ENCODE peak calls at places on chromosomes 4 and X, in four cellular contexts. L is choroid plexus epithelial cell, E is left lung, R is colonic mucosa. U is an unnamed sample.

GRCh38 chr4:1790005-1790404 is 3.1 kb upstream of the FGFR3 start:
- DNase-seq in L (no peak), E (no peak), R (no peak), U (no peak)

GRCh38 chr4:30429813-30430466 is 290.2 kb upstream of the PCDH7 start:
- DNase-seq in L (peak), E (no peak), R (no peak), U (no peak)

GRCh38 chr4:108810087-108810486 is 47.2 kb upstream of the ETNPPL start:
- DNase-seq in L (no peak), E (no peak), R (no peak), U (no peak)

GRCh38 chr4:124121511-124121934 is 591.0 kb downstream of the ANKRD50 start:
- DNase-seq in L (peak), E (no peak), R (no peak), U (no peak)

GRCh38 chr4:46994007-46994405 is 625 bp upstream of the GABRA4 start:
- DNase-seq in L (peak), E (no peak), R (no peak), U (no peak)

GRCh38 chr4:80538276-80538926 is 202.9 kb downstream of the CFAP299 start:
- DNase-seq in L (no peak), E (no peak), R (no peak), U (no peak)

GRCh38 chr4:1249148-1249730 is 309 bp upstream of the CTBP1 start:
- DNase-seq in L (peak), E (peak), R (peak), U (no peak)

GRCh38 chr4:76781698-76782595 is 116.0 kb downstream of the SOWAHB start:
- DNase-seq in L (peak), E (no peak), R (no peak), U (no peak)

GRCh38 chr4:74038161-74039064 is at the start of gene CXCL3:
- DNase-seq in L (peak), E (peak), R (peak), U (peak)

GRCh38 chr4:81421346-81422218 is 50.1 kb downstream of the RASGEF1B start:
- DNase-seq in L (peak), E (peak), R (peak), U (no peak)

GRCh38 chr4:83255584-83255983 is 29.0 kb downstream of the COQ2 start:
- DNase-seq in L (peak), E (no peak), R (no peak), U (no peak)

GRCh38 chr4:7003176-7003878 is 39.8 kb upstream of the TADA2B start:
- DNase-seq in L (no peak), E (no peak), R (no peak), U (no peak)

GRCh38 chr4:7295917-7296660 is 103.8 kb downstream of the SORCS2 start:
- DNase-seq in L (peak), E (no peak), R (peak), U (peak)

GRCh38 chrX:107448625-107449468 is 605 bp upstream of the FRMPD3 start:
- DNase-seq in L (no peak), E (no peak), R (no peak), U (no peak)
- TF ChIP-seq CTCF in L (peak), E (no peak), R (no peak), U (no peak)

GRCh38 chr4:118883861-118884260 is 4.8 kb upstream of the SYNPO2 start:
- DNase-seq in L (peak), E (no peak), R (no peak), U (no peak)
- TF ChIP-seq CTCF in L (peak), E (peak), R (no peak), U (no peak)

DNA sequence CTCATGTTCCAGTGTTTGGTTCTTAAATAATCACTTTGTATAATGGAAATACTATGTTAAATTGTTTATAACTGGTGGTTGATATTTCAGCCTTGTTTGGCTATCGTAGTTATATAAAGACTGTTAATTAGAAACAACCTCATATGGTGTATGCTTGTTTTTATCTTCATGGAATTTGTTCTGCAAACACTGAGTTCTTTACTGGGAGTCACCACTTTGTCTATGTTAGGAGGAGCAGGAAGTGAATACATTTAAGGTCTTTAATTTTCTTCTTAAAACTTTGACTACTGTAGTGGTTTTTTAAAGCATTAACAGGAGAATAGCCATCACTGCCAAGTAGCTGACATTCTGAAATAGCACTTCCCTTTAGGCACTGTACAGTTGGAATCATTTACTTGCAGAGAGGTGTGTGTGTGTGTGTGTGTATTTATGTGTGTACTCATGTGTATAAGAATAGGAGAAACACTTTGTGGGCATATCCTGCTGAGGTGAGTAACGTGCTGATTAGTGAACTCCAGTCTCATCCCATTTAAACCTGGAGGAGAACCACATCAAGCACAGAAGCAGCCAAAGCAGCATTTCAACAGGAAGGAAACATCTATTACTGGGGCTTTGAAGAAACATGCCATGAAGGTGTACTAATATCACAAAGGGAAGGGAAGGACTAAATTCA is 37.8 kb downstream of the TET2 start:
- DNase-seq in L (no peak), E (no peak), R (no peak), U (no peak)
- TF ChIP-seq CTCF in L (no peak), E (no peak), R (no peak), U (no peak)

GRCh38 chr4:158890294-158890693 is 121.5 kb downstream of the FNIP2 start:
- DNase-seq in L (no peak), E (no peak), R (no peak), U (no peak)

GRCh38 chr4:158896459-158897238 is 127.8 kb downstream of the FNIP2 start:
- DNase-seq in L (peak), E (no peak), R (no peak), U (no peak)

GRCh38 chr4:158891256-158891655 is 122.4 kb downstream of the FNIP2 start:
- DNase-seq in L (no peak), E (no peak), R (no peak), U (no peak)

GRCh38 chr4:158894826-158895225 is 126.0 kb downstream of the FNIP2 start:
- DNase-seq in L (no peak), E (no peak), R (no peak), U (no peak)

DNA sequence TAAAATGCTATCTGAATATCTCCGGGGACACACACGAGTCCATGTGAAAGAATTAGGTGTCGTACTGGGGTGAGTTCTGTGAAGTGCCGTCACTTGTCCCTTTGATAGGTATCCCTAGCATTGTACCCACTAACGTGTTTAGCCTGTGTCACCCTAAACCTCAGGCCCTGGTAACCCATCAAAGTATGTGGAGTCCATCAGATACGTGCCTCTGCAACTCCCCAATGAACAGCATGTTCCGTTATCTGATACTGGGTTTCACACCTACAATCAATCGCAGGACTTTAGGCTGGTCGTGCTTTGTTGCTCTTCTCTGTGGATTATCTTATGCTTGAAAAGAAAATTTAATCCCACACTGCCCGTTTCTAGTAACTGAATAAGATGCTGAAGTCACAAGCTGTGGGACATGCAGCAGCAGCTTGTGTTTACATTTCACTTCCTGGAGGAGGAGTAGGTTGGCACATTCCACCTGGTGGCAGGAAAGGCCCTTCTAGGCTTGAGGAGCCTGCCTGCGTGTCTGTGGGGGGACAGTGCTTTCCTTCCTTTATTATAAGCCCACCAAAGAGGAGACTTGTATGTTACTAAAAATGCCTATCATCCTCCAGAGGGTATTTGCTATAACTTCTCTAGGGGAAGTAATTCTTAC is 127.1 kb downstream of the FNIP2 start:
- DNase-seq in L (peak), E (no peak), R (peak), U (no peak)
- TF ChIP-seq CTCF in L (peak), E (no peak), R (peak), U (no peak)

GRCh38 chr4:53601251-53601764 is 10.0 kb upstream of the LNX1 start:
- DNase-seq in L (peak), E (no peak), R (peak), U (no peak)
- TF ChIP-seq CTCF in L (peak), E (no peak), R (no peak), U (no peak)

DNA sequence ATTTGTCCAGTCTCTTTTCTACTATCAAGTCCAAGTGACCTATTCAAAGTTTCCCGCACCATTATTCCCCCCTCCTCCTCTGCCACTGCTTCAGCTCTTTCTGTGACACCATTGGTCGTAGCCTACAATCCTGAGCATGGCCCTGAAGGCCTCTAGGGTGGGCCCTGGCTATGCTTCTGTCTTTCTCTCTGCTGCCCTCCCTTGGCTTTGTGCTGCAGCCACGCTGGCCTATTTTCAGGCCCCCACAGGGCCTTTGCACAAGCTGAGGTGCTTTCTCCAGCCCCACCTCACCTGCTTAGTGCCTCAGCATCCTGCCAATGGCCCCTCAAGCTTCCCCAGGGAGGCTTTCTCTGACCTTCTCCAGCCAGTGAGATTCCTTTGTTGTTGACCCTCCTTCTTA is 156.5 kb downstream of the NHS start:
- DNase-seq in L (no peak), E (no peak), R (no peak), U (no peak)
- TF ChIP-seq CTCF in L (no peak), E (no peak), R (no peak), U (no peak)

GRCh38 chr4:26468977-26469376 is 21.3 kb downstream of the CCKAR start:
- DNase-seq in L (no peak), E (no peak), R (no peak), U (no peak)

GRCh38 chr4:26466871-26467270 is 23.4 kb downstream of the CCKAR start:
- DNase-seq in L (no peak), E (no peak), R (no peak), U (no peak)

GRCh38 chr4:26464420-26465095 is 25.7 kb downstream of the CCKAR start:
- DNase-seq in L (no peak), E (no peak), R (no peak), U (no peak)

GRCh38 chr4:26468283-26468949 is 21.9 kb downstream of the CCKAR start:
- DNase-seq in L (no peak), E (no peak), R (no peak), U (no peak)

GRCh38 chr4:26467724-26468123 is 22.6 kb downstream of the CCKAR start:
- DNase-seq in L (no peak), E (no peak), R (no peak), U (no peak)
- TF ChIP-seq CTCF in L (no peak), E (no peak), R (no peak), U (no peak)

DNA sequence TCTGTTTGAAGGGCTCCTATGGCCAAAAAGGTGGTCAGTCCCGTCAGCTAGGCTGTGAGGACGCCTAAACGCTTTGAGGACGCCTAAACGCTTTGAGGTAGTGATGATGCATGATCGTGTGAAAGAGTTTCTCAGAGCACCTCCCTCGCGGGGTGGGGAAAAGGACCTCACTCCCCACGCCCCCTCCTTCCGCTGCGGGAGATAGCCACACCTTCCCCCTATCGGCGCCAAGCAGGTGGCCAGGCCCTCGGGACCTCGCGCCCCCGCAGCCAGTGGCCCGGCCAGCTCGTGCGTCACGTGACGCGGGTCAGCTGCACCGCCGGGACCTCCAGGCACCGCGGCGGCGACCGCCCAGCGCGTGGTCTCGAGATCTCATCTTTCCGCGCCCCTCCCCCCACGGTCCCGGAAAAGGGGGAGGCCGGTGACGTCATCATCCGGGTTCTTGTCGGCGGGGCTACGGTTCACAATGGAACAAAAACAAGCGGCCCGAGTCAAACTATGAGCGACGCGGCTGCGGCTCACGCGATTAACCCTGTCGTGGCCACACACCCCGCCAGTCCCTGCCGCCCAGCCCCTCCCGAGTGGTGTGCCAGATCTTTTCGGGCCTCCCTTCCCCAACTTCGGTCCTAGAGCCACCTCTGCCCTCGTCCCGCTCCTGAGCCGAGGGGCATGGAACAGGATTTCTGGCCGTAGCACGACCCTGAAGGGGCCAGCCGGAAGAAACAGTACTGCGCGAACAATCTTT is 713 bp upstream of the USP9X start:
- DNase-seq in L (peak), E (peak), R (peak), U (peak)
- TF ChIP-seq CTCF in L (no peak), E (no peak), R (no peak), U (no peak)

GRCh38 chrX:39759526-39760224 is 338.1 kb downstream of the BCOR start:
- DNase-seq in L (peak), E (no peak), R (no peak), U (no peak)
- TF ChIP-seq CTCF in L (peak), E (no peak), R (no peak), U (no peak)

GRCh38 chrX:23634181-23634580 is 33.1 kb upstream of the PRDX4 start:
- DNase-seq in L (peak), E (no peak), R (no peak), U (no peak)

GRCh38 chrX:23643020-23643419 is 24.3 kb upstream of the PRDX4 start:
- DNase-seq in L (no peak), E (no peak), R (no peak), U (no peak)

DNA sequence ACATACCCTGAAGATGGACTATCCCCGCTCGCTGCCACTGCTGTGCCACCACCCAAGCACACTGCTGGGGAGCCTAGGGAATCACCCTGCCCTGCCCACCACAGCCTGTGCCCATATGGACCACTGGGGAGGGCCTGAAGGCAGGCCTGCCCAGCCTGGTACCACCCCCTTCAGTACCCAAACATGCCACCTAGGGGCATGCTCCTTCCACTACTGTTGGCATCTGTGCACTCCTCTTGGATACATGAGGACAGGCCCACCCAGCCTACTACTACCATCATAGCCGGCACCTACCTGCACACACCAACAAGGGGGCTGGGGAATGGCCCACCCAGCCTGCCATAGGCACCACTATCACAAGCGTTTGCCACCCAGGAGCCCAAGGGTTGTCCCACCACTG is 30.1 kb upstream of the PRDX4 start:
- DNase-seq in L (no peak), E (no peak), R (no peak), U (no peak)
- TF ChIP-seq CTCF in L (no peak), E (no peak), R (no peak), U (no peak)

U was measured in omental fat pad.